ENCODE peak calls at places on chromosomes 11 and 22, in seven cellular contexts. F, E, B, S, I, Q and C are unnamed samples.

GRCh38 chr11:50394017-50394416 is 361.3 kb downstream of the OR4C45 start:
- DNase-seq in F (no peak), E (no peak), B (no peak), S (no peak), I (no peak), Q (no peak), C (no peak)

GRCh38 chr11:76443254-76443935 is 1.4 kb upstream of the EMSY start:
- DNase-seq in F (no peak), E (no peak), B (peak), S (no peak), I (no peak), Q (no peak), C (no peak)

GRCh38 chr11:77046060-77046501 is 11.9 kb downstream of the B3GNT6 start:
- DNase-seq in F (no peak), E (peak), B (peak), S (no peak), I (peak), Q (peak), C (no peak)

GRCh38 chr11:8327761-8328192 is 64.1 kb upstream of the LMO1 start:
- DNase-seq in F (no peak), E (no peak), B (no peak), S (no peak), I (peak), Q (no peak), C (no peak)

GRCh38 chr11:34075178-34075820 is 23.8 kb downstream of the CAPRIN1 start:
- DNase-seq in F (no peak), E (peak), B (peak), S (no peak), I (no peak), Q (no peak), C (peak)

GRCh38 chr11:104892723-104893511 is 5.3 kb downstream of the CASP12 start:
- DNase-seq in F (no peak), E (no peak), B (peak), S (no peak), I (no peak), Q (no peak), C (peak)

GRCh38 chr11:118325283-118325682 is 17.2 kb downstream of the CD3D start:
- DNase-seq in F (no peak), E (no peak), B (no peak), S (no peak), I (no peak), Q (no peak), C (no peak)

GRCh38 chr11:2580061-2580421 is 119.8 kb downstream of the KCNQ1OT1 start:
- DNase-seq in F (no peak), E (no peak), B (no peak), S (no peak), I (no peak), Q (no peak), C (no peak)

GRCh38 chr11:95684170-95684569 is 105.4 kb downstream of the FAM76B start:
- DNase-seq in F (no peak), E (no peak), B (no peak), S (no peak), I (no peak), Q (no peak), C (no peak)

GRCh38 chr11:117319214-117319840 is 3.3 kb upstream of the BACE1 start:
- DNase-seq in F (no peak), E (no peak), B (no peak), S (no peak), I (no peak), Q (no peak), C (peak)

GRCh38 chr11:80414766-80415165 is 973.9 kb upstream of the TENM4 start:
- DNase-seq in F (no peak), E (no peak), B (peak), S (no peak), I (peak), Q (no peak), C (no peak)

GRCh38 chr11:120432056-120433018 is 79.2 kb upstream of the GRIK4 start:
- DNase-seq in F (peak), E (peak), B (peak), S (peak), I (peak), Q (peak), C (peak)

GRCh38 chr22:19514831-19515565 is 9.2 kb downstream of the CLDN5 start:
- DNase-seq in F (no peak), E (no peak), B (no peak), S (no peak), I (no peak), Q (no peak), C (no peak)

GRCh38 chr11:76491644-76492043 is 46.8 kb downstream of the EMSY start:
- DNase-seq in F (no peak), E (no peak), B (peak), S (no peak), I (no peak), Q (peak), C (no peak)

GRCh38 chr11:128457874-128458273 is 129.5 kb downstream of the ETS1 start:
- DNase-seq in F (no peak), E (no peak), B (no peak), S (no peak), I (no peak), Q (no peak), C (peak)

GRCh38 chr11:75728992-75729391 is 11.4 kb downstream of the MOGAT2 start:
- DNase-seq in F (no peak), E (no peak), B (no peak), S (no peak), I (no peak), Q (no peak), C (no peak)

GRCh38 chr22:29268511-29269229 is 602 bp downstream of the EWSR1 start:
- DNase-seq in F (peak), E (peak), B (peak), S (no peak), I (peak), Q (no peak), C (peak)

GRCh38 chr11:84465040-84465439 is 1162.1 kb downstream of the DLG2 start:
- DNase-seq in F (no peak), E (no peak), B (no peak), S (no peak), I (no peak), Q (no peak), C (peak)

GRCh38 chr11:84407091-84407490 is 1120.9 kb upstream of the CCDC90B start:
- DNase-seq in F (no peak), E (no peak), B (no peak), S (no peak), I (no peak), Q (no peak), C (no peak)

GRCh38 chr22:32644252-32645100 is 157.0 kb upstream of the TIMP3 start:
- DNase-seq in F (peak), E (no peak), B (no peak), S (no peak), I (peak), Q (no peak), C (peak)

GRCh38 chr11:126679033-126679432 is 321.5 kb downstream of the KIRREL3 start:
- DNase-seq in F (no peak), E (no peak), B (no peak), S (no peak), I (no peak), Q (no peak), C (no peak)

GRCh38 chr11:121270286-121270685 is 22.3 kb upstream of the SC5D start:
- DNase-seq in F (no peak), E (no peak), B (no peak), S (no peak), I (no peak), Q (no peak), C (no peak)

GRCh38 chr22:47564651-47565050 is 802.2 kb downstream of the TBC1D22A start:
- DNase-seq in F (no peak), E (no peak), B (no peak), S (no peak), I (no peak), Q (no peak), C (no peak)

GRCh38 chr11:74702383-74703007 is 28.7 kb downstream of the CHRDL2 start:
- DNase-seq in F (no peak), E (peak), B (peak), S (no peak), I (peak), Q (peak), C (peak)

GRCh38 chr11:117273550-117274289 is 17.4 kb upstream of the BACE1-AS start:
- DNase-seq in F (no peak), E (no peak), B (no peak), S (no peak), I (no peak), Q (no peak), C (peak)

GRCh38 chr22:33126881-33127280 is 68.7 kb upstream of the SYN3 start:
- DNase-seq in F (no peak), E (no peak), B (no peak), S (no peak), I (no peak), Q (no peak), C (peak)

GRCh38 chr11:34625576-34625975 is 4.7 kb downstream of the EHF start:
- DNase-seq in F (no peak), E (no peak), B (no peak), S (no peak), I (no peak), Q (no peak), C (no peak)

GRCh38 chr11:43576834-43577521 is 103.6 kb upstream of the HSD17B12 start:
- DNase-seq in F (no peak), E (peak), B (peak), S (no peak), I (peak), Q (peak), C (peak)

GRCh38 chr11:131888230-131888826 is 517.9 kb downstream of the NTM start:
- DNase-seq in F (no peak), E (no peak), B (peak), S (no peak), I (no peak), Q (no peak), C (peak)

GRCh38 chr11:29773656-29774264 is 243.1 kb downstream of the KCNA4 start:
- DNase-seq in F (no peak), E (no peak), B (no peak), S (no peak), I (no peak), Q (no peak), C (no peak)

GRCh38 chr11:10824888-10825287 is 16.2 kb upstream of the EIF4G2 start:
- DNase-seq in F (no peak), E (no peak), B (no peak), S (no peak), I (no peak), Q (no peak), C (no peak)

GRCh38 chr11:47924184-47924671 is 56.1 kb upstream of the PTPRJ start:
- DNase-seq in F (peak), E (peak), B (peak), S (no peak), I (no peak), Q (peak), C (peak)

GRCh38 chr22:43011079-43011478 is 3.9 kb downstream of the PACSIN2 start:
- DNase-seq in F (no peak), E (no peak), B (no peak), S (no peak), I (no peak), Q (no peak), C (no peak)

GRCh38 chr11:112453601-112454577 is 193.2 kb upstream of the PLET1 start:
- DNase-seq in F (peak), E (peak), B (peak), S (no peak), I (peak), Q (peak), C (peak)
- TF ChIP-seq CTCF in F (peak), E (peak), B (peak), S (peak), I (peak), Q (no peak), C (peak)

DNA sequence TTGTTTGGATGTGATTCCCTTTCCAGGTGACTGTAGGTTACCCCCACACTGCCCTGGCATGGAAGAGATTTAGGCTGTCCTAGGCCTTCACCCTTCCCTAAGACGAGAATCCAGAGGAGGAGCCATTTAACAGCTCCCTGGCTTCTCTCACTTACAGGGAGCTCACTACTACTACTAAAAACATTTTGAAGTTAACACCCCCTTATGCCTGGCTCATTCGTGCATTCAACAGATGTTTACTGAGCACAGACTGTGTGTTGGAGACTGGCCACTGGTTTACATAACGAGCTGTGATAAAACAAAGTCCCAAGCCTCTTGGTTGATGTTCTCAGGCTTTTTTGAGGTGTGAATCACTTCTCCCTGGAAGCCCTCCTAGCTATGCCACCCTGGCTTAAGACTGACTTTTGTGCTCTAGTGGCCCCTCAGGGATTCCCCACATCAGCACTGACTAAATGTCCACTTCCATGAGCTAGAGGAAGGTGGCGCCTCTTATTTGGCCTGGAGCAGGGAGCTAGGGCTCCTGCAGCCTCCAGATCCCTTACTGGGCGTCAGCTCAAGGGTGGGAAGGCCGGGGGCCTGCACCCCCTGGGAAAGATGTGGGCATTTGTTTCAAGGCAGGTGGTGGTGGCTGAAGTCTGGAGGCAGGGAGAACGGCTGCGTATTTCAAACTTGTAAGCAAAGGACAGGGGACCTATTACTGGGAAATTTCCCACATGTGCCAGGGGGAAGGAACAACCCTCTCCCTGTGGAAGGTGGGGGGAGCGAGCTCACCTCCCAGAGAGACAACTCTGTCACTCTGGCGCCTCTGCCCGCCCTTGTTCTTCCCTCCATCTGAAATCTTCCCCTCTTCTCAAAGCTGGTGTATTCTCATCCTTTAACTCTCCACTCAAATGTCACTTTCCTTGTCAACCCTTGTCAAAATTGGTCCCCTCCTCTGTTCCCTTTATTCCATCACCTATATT is 19.4 kb upstream of the MALAT1 start:
- DNase-seq in F (peak), E (no peak), B (no peak), S (peak), I (no peak), Q (peak), C (peak)
- H3K4me3 ChIP-seq in F (no peak), E (no peak), B (no peak), S (peak), I (no peak), Q (no peak), C (peak)

GRCh38 chr22:22371031-22371541 is 126.5 kb downstream of the VPREB1 start:
- DNase-seq in F (no peak), E (no peak), B (no peak), S (no peak), I (no peak), Q (no peak), C (no peak)
- TF ChIP-seq CTCF in F (no peak), E (peak), B (no peak), S (no peak), I (no peak), Q (no peak), C (no peak)

GRCh38 chr22:49354516-49355205 is 473.0 kb downstream of the BRD1 start:
- DNase-seq in F (no peak), E (no peak), B (no peak), S (no peak), I (no peak), Q (no peak), C (no peak)

GRCh38 chr22:49350441-49351121 is 477.1 kb downstream of the BRD1 start:
- DNase-seq in F (no peak), E (no peak), B (no peak), S (no peak), I (no peak), Q (no peak), C (no peak)

GRCh38 chr22:49353185-49353584 is 474.5 kb downstream of the BRD1 start:
- DNase-seq in F (no peak), E (no peak), B (no peak), S (no peak), I (no peak), Q (no peak), C (no peak)

GRCh38 chr22:49351761-49352221 is 475.9 kb downstream of the BRD1 start:
- DNase-seq in F (no peak), E (no peak), B (no peak), S (no peak), I (no peak), Q (no peak), C (no peak)

GRCh38 chr22:49352361-49353169 is 475.1 kb downstream of the BRD1 start:
- DNase-seq in F (no peak), E (no peak), B (no peak), S (no peak), I (no peak), Q (no peak), C (no peak)
- H3K4me3 ChIP-seq in F (no peak), E (no peak), B (no peak), S (no peak), I (no peak), Q (no peak), C (no peak)

GRCh38 chr11:111285205-111286079 is 12.9 kb upstream of the POU2AF3 start:
- DNase-seq in F (no peak), E (no peak), B (no peak), S (no peak), I (no peak), Q (no peak), C (no peak)

GRCh38 chr11:111282663-111283062 is 15.7 kb upstream of the POU2AF3 start:
- DNase-seq in F (no peak), E (no peak), B (no peak), S (no peak), I (no peak), Q (no peak), C (no peak)

DNA sequence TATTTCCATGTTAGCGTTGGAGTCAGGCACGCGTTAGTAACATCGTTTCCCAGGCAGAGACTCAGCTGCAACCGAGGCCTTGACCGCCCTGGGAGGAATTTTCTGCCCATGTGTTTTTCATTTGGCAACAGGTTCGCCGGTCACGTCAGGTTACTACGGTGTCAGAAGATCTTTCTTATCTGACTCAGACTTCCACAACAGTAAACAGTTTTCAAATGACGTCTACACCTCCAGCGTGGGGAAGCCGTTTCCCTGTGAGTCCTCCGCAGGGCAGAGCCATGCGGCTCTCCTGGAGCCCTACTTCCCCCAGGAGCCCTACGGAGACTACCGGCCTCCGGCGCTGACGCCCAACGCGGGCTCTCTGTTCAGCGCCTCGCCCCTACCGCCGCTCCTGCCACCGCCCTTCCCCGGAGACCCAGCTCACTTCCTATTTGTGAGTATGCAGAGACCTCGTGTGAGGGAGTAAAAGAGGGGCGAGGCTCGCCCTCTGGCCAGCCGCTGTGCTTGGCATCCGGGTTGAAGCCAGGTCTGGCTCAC is 14.3 kb upstream of the POU2AF3 start:
- DNase-seq in F (no peak), E (no peak), B (no peak), S (no peak), I (no peak), Q (no peak), C (no peak)
- TF ChIP-seq CTCF in F (no peak), E (no peak), B (no peak), S (no peak), I (no peak), Q (no peak), C (no peak)

DNA sequence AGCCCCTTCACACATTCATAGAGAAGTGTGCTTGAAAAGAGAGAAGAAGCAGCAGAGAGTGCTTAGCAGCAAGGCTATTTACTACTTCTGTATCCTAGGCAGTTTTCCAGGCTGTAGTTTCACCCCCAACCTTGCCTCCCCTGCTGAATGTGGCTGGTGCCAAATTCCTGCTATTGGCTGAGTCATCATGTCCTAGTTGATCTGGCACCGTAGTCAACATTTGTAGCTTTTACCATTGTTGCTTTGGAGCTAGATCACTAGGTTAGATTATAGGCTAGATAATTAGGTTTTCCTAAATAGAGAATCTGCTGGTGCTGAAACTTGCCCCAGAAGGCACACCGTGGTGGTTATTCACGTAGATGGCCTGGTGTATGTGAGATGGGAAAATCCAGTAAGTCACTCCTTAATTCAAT is 32.7 kb downstream of the ARHGAP42 start:
- DNase-seq in F (peak), E (peak), B (peak), S (peak), I (no peak), Q (peak), C (peak)
- H3K4me3 ChIP-seq in F (no peak), E (peak), B (peak), S (no peak), I (no peak), Q (peak), C (no peak)

DNA sequence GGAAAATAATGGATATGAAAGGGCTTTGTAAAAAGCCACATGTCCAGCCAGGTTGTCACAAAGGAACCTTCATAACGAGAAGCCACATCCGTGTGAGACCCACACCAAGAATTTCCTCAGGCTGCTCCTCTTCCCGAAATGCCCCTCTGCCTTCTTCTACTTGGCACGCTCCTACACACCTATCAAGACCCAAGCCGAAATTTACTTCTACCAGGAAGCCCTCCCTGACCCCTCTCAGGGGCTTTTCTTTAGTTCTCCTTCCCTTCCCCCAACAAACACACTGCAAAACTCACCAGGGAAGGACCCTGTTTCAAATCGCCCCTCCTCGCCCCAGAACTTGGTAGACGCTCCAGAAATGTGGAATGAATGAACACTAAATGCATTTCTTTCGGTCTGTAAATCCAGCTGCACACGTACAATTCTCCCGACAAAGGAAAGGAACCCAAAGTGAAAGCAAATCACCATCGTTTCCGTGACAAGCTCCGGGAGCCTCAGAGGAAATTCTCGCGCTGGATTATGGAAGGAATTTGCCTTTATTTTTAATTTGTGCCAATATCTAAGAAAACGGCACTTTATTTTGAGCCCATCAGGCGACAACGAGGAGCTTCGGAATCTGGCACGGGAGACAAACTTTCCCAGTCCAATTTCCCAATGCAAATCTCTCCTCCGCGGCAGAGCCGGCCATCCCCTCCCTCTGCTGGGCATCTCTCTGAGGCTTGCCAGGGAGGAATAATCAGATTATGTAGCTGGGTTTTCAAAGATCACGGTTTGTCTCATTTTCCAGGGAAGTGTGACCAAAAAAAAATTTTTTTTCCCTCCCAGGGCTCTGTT is 13.2 kb upstream of the SHISAL1 start:
- DNase-seq in F (no peak), E (no peak), B (peak), S (no peak), I (no peak), Q (no peak), C (peak)
- TF ChIP-seq CTCF in F (no peak), E (no peak), B (peak), S (no peak), I (no peak), Q (no peak), C (peak)